ENCODE peak calls at places on chromosomes 4 and X, in eight cellular contexts. One of them, this sample, is unnamed.

GRCh38 chr4:166324321-166324720 is 451.3 kb downstream of the TLL1 start:
- DNase-seq in activated CD4-positive, CD25-positive, alpha-beta regulatory T cell treated with anti-CD3 and anti-CD28 coated beads, Interleukin-2, amount 50 U/mL, for 72 hours: no peak
- DNase-seq in chondrocyte: no peak
- DNase-seq in tibial nerve: no peak
- DNase-seq in head of caudate nucleus: no peak
- DNase-seq in activated CD4-positive, alpha-beta T cell treated with anti-CD3 and anti-CD28 coated beads, Interleukin-2, amount 50 U/mL, for 1 hour: no peak
- DNase-seq in cerebellar cortex: peak
- DNase-seq in GM20000: no peak
- DNase-seq in this sample: no peak

GRCh38 chrX:24668111-24668510 is 21.0 kb upstream of the PCYT1B start:
- DNase-seq in head of caudate nucleus: no peak
- DNase-seq in chondrocyte: no peak
- DNase-seq in activated CD4-positive, CD25-positive, alpha-beta regulatory T cell treated with anti-CD3 and anti-CD28 coated beads, Interleukin-2, amount 50 U/mL, for 72 hours: no peak
- DNase-seq in GM20000: no peak
- DNase-seq in activated CD4-positive, alpha-beta T cell treated with anti-CD3 and anti-CD28 coated beads, Interleukin-2, amount 50 U/mL, for 1 hour: no peak
- DNase-seq in tibial nerve: no peak
- DNase-seq in cerebellar cortex: no peak
- DNase-seq in this sample: no peak

GRCh38 chr4:80295841-80296240 is 29.4 kb downstream of the FGF5 start:
- DNase-seq in activated CD4-positive, alpha-beta T cell treated with anti-CD3 and anti-CD28 coated beads, Interleukin-2, amount 50 U/mL, for 1 hour: no peak
- DNase-seq in head of caudate nucleus: no peak
- DNase-seq in tibial nerve: no peak
- DNase-seq in GM20000: no peak
- DNase-seq in cerebellar cortex: no peak
- DNase-seq in activated CD4-positive, CD25-positive, alpha-beta regulatory T cell treated with anti-CD3 and anti-CD28 coated beads, Interleukin-2, amount 50 U/mL, for 72 hours: no peak
- DNase-seq in chondrocyte: no peak
- DNase-seq in this sample: no peak

GRCh38 chrX:39507617-39508299 is 590.0 kb downstream of the BCOR start:
- DNase-seq in tibial nerve: no peak
- DNase-seq in activated CD4-positive, CD25-positive, alpha-beta regulatory T cell treated with anti-CD3 and anti-CD28 coated beads, Interleukin-2, amount 50 U/mL, for 72 hours: no peak
- DNase-seq in cerebellar cortex: no peak
- DNase-seq in head of caudate nucleus: no peak
- DNase-seq in activated CD4-positive, alpha-beta T cell treated with anti-CD3 and anti-CD28 coated beads, Interleukin-2, amount 50 U/mL, for 1 hour: no peak
- DNase-seq in GM20000: no peak
- DNase-seq in chondrocyte: no peak
- DNase-seq in this sample: no peak

GRCh38 chrX:20421697-20422096 is 155.0 kb upstream of the RPS6KA3 start:
- DNase-seq in cerebellar cortex: no peak
- DNase-seq in chondrocyte: no peak
- DNase-seq in GM20000: no peak
- DNase-seq in activated CD4-positive, alpha-beta T cell treated with anti-CD3 and anti-CD28 coated beads, Interleukin-2, amount 50 U/mL, for 1 hour: no peak
- DNase-seq in activated CD4-positive, CD25-positive, alpha-beta regulatory T cell treated with anti-CD3 and anti-CD28 coated beads, Interleukin-2, amount 50 U/mL, for 72 hours: no peak
- DNase-seq in tibial nerve: no peak
- DNase-seq in head of caudate nucleus: no peak
- DNase-seq in this sample: no peak

GRCh38 chrX:45801554-45801953 is 600.9 kb upstream of the DIPK2B start:
- DNase-seq in activated CD4-positive, CD25-positive, alpha-beta regulatory T cell treated with anti-CD3 and anti-CD28 coated beads, Interleukin-2, amount 50 U/mL, for 72 hours: no peak
- DNase-seq in GM20000: no peak
- DNase-seq in tibial nerve: no peak
- DNase-seq in activated CD4-positive, alpha-beta T cell treated with anti-CD3 and anti-CD28 coated beads, Interleukin-2, amount 50 U/mL, for 1 hour: no peak
- DNase-seq in cerebellar cortex: peak
- DNase-seq in chondrocyte: no peak
- DNase-seq in head of caudate nucleus: no peak
- DNase-seq in this sample: no peak

GRCh38 chr4:56655627-56656345 is 25.3 kb downstream of the HOPX start:
- DNase-seq in GM20000: peak
- DNase-seq in tibial nerve: no peak
- DNase-seq in head of caudate nucleus: peak
- DNase-seq in cerebellar cortex: no peak
- DNase-seq in activated CD4-positive, alpha-beta T cell treated with anti-CD3 and anti-CD28 coated beads, Interleukin-2, amount 50 U/mL, for 1 hour: peak
- DNase-seq in activated CD4-positive, CD25-positive, alpha-beta regulatory T cell treated with anti-CD3 and anti-CD28 coated beads, Interleukin-2, amount 50 U/mL, for 72 hours: peak
- DNase-seq in chondrocyte: no peak
- DNase-seq in this sample: peak

GRCh38 chr4:52317361-52317879 is 266.3 kb downstream of the SPATA18 start:
- DNase-seq in activated CD4-positive, CD25-positive, alpha-beta regulatory T cell treated with anti-CD3 and anti-CD28 coated beads, Interleukin-2, amount 50 U/mL, for 72 hours: no peak
- DNase-seq in tibial nerve: no peak
- DNase-seq in activated CD4-positive, alpha-beta T cell treated with anti-CD3 and anti-CD28 coated beads, Interleukin-2, amount 50 U/mL, for 1 hour: no peak
- DNase-seq in chondrocyte: no peak
- DNase-seq in cerebellar cortex: no peak
- DNase-seq in head of caudate nucleus: no peak
- DNase-seq in GM20000: no peak
- DNase-seq in this sample: no peak

GRCh38 chrX:120459313-120459712 is 9.8 kb downstream of the LAMP2 start:
- DNase-seq in cerebellar cortex: no peak
- DNase-seq in activated CD4-positive, CD25-positive, alpha-beta regulatory T cell treated with anti-CD3 and anti-CD28 coated beads, Interleukin-2, amount 50 U/mL, for 72 hours: no peak
- DNase-seq in GM20000: no peak
- DNase-seq in head of caudate nucleus: no peak
- DNase-seq in chondrocyte: no peak
- DNase-seq in activated CD4-positive, alpha-beta T cell treated with anti-CD3 and anti-CD28 coated beads, Interleukin-2, amount 50 U/mL, for 1 hour: no peak
- DNase-seq in tibial nerve: no peak
- DNase-seq in this sample: no peak